ENCODE peak calls at places on chromosomes 16 and 17, in eight cellular contexts. P, R, T, H, B, F, D and V are unnamed samples.

GRCh38 chr16:78503501-78504110 is 404.2 kb downstream of the WWOX start:
- DNase-seq in H (peak; percentile 53), F (peak; percentile 32), B (peak; percentile 60), T (no peak), D (peak; percentile 24), R (peak; percentile 46), P (no peak), V (no peak)

GRCh38 chr17:41308251-41308917 is 725 bp downstream of the KRTAP16-1 start:
- DNase-seq in B (peak; percentile 92), P (peak; percentile 67), D (no peak), F (peak; percentile 63), T (no peak), R (peak; percentile 58), H (no peak), V (peak; percentile 57)

GRCh38 chr17:80804466-80804865 is 187.2 kb upstream of the CHMP6 start:
- DNase-seq in D (no peak), H (no peak), T (no peak), F (no peak), B (no peak), P (no peak), R (peak; percentile 39), V (no peak)

GRCh38 chr17:79910985-79911361 is 71.7 kb upstream of the CBX4 start:
- DNase-seq in T (no peak), F (no peak), P (no peak), D (no peak), R (no peak), B (no peak), H (no peak), V (no peak)

GRCh38 chr16:82195917-82196494 is 26.0 kb upstream of the MPHOSPH6 start:
- DNase-seq in R (no peak), P (no peak), D (peak; percentile 61), H (no peak), F (no peak), T (no peak), B (no peak), V (no peak)

GRCh38 chr16:16158741-16159374 is 64.4 kb downstream of the ABCC6 start:
- DNase-seq in P (no peak), B (no peak), T (no peak), H (no peak), R (no peak), F (no peak), D (peak; percentile 24), V (no peak)

GRCh38 chr17:63039899-63040602 is 74.0 kb downstream of the TANC2 start:
- DNase-seq in R (no peak), T (peak; percentile 4), H (no peak), D (peak; percentile 58), F (no peak), B (no peak), P (no peak), V (peak; percentile 59)

GRCh38 chr17:68378202-68379149 is 78.8 kb downstream of the WIPI1 start:
- DNase-seq in H (peak; percentile 14), D (peak; percentile 96), F (no peak), B (peak; percentile 83), R (no peak), T (no peak), P (peak; percentile 98), V (peak; percentile 81)

GRCh38 chr16:75614247-75614897 is 8.7 kb downstream of the ADAT1 start:
- DNase-seq in H (no peak), T (no peak), P (no peak), R (no peak), D (peak; percentile 84), F (no peak), B (no peak), V (peak; percentile 32)

GRCh38 chr16:84479716-84480450 is 24.6 kb downstream of the MEAK7 start:
- DNase-seq in R (no peak), T (no peak), D (no peak), B (no peak), H (no peak), P (no peak), F (no peak), V (no peak)

GRCh38 chr17:17398928-17399926 is 77.6 kb upstream of the MED9 start:
- DNase-seq in F (no peak), D (no peak), B (no peak), T (no peak), R (no peak), P (peak; percentile 81), H (no peak), V (no peak)

GRCh38 chr17:32490101-32490482 is 3.3 kb downstream of the CDK5R1 start:
- DNase-seq in F (no peak), D (no peak), B (no peak), T (no peak), P (peak; percentile 53), R (peak; percentile 50), H (no peak), V (no peak)

GRCh38 chr16:77169650-77170236 is 21.2 kb upstream of the MON1B start:
- DNase-seq in H (peak; percentile 70), B (no peak), T (no peak), P (no peak), R (peak; percentile 64), F (peak; percentile 57), D (peak; percentile 56), V (peak; percentile 18)

GRCh38 chr17:17729620-17730249 is 48.5 kb downstream of the RAI1 start:
- DNase-seq in H (peak; percentile 69), B (peak; percentile 56), T (no peak), D (no peak), F (peak; percentile 59), P (no peak), R (peak; percentile 63), V (no peak)

GRCh38 chr17:80621335-80622169 is 76.9 kb downstream of the RPTOR start:
- DNase-seq in T (no peak), H (no peak), D (no peak), P (no peak), R (no peak), F (no peak), B (no peak), V (no peak)

GRCh38 chr17:34761646-34762045 is 182.3 kb downstream of the TMEM132E start:
- DNase-seq in T (no peak), R (no peak), H (no peak), D (no peak), P (no peak), F (no peak), B (no peak), V (no peak)

GRCh38 chr17:56292628-56293027 is 139.4 kb downstream of the ANKFN1 start:
- DNase-seq in H (no peak), T (no peak), D (no peak), B (no peak), P (no peak), F (peak; percentile 15), R (peak; percentile 4), V (peak; percentile 62)

GRCh38 chr16:70331588-70332358 is 14.9 kb upstream of the DDX19A start:
- DNase-seq in R (peak; percentile 30), T (no peak), B (peak; percentile 11), H (peak; percentile 26), F (peak; percentile 3), D (peak; percentile 11), P (no peak), V (no peak)

GRCh38 chr17:31583795-31584340 is 192.4 kb downstream of the RAB11FIP4 start:
- DNase-seq in T (no peak), R (no peak), D (no peak), B (no peak), F (no peak), H (no peak), P (no peak), V (no peak)

GRCh38 chr16:66228791-66229190 is 137.7 kb upstream of the CDH5 start:
- DNase-seq in R (no peak), F (no peak), P (peak; percentile 1), T (peak; percentile 5), B (no peak), H (no peak), D (peak; percentile 47), V (peak; percentile 5)

GRCh38 chr17:59439711-59440110 is 108.3 kb downstream of the YPEL2 start:
- DNase-seq in H (no peak), D (peak; percentile 58), R (no peak), B (no peak), F (no peak), T (no peak), P (no peak), V (no peak)

GRCh38 chr17:57523926-57524634 is 221.0 kb downstream of the CCDC182 start:
- DNase-seq in H (peak; percentile 57), B (no peak), T (no peak), R (no peak), F (no peak), P (no peak), D (peak; percentile 60), V (peak; percentile 80)